ENCODE peak calls at places on chromosomes 5 and 9, in ten cellular contexts. K is GM12865; A is ascending aorta; H is brain microvascular endothelial cell; B is tibial artery; W is CD4-positive, alpha-beta T cell; F is H1; R is A549; E is HFFc6; D is Calu3. X is an unnamed sample.

GRCh38 chr5:10593531-10594181 is 29.8 kb downstream of the ANKRD33B start:
- DNase-seq in K (no peak), A (no peak), H (no peak), B (no peak), W (no peak), F (no peak), R (no peak), E (no peak), D (no peak), X (no peak)

GRCh38 chr9:29830815-29831214 is 2257.5 kb upstream of the C9orf72 start:
- DNase-seq in K (no peak), A (no peak), H (peak), B (no peak), W (no peak), F (no peak), R (peak), E (peak), D (peak), X (peak)

GRCh38 chr9:137255448-137256114 is 454 bp downstream of the NELFB start:
- DNase-seq in K (peak), A (no peak), H (no peak), B (no peak), W (no peak), F (no peak), R (peak), E (no peak), D (peak), X (no peak)

GRCh38 chr5:80187274-80187673 is 68.6 kb downstream of the SERINC5 start:
- DNase-seq in K (no peak), A (no peak), H (no peak), B (no peak), W (no peak), F (no peak), R (no peak), E (no peak), D (no peak), X (no peak)

GRCh38 chr5:88140396-88140862 is 128.2 kb downstream of the TMEM161B start:
- DNase-seq in K (no peak), A (no peak), H (no peak), B (no peak), W (no peak), F (peak), R (no peak), E (no peak), D (peak), X (no peak)

GRCh38 chr9:90893706-90894105 is 92.1 kb downstream of the SYK start:
- DNase-seq in K (no peak), A (no peak), H (no peak), B (no peak), W (no peak), F (no peak), R (no peak), E (no peak), D (no peak), X (no peak)

GRCh38 chr5:53087596-53087995 is 22.0 kb downstream of the MOCS2 start:
- DNase-seq in K (no peak), A (no peak), H (no peak), B (no peak), W (no peak), F (no peak), R (no peak), E (no peak), D (no peak), X (no peak)

GRCh38 chr9:93587651-93588347 is 11.4 kb downstream of the PHF2 start:
- DNase-seq in K (no peak), A (no peak), H (no peak), B (no peak), W (no peak), F (no peak), R (no peak), E (no peak), D (no peak), X (no peak)

GRCh38 chr9:15834541-15834940 is 281.7 kb downstream of the CCDC171 start:
- DNase-seq in K (no peak), A (no peak), H (peak), B (no peak), W (no peak), F (no peak), R (no peak), E (no peak), D (no peak), X (peak)

GRCh38 chr9:132770775-132771310 is 100.6 kb downstream of the GTF3C4 start:
- DNase-seq in K (peak), A (no peak), H (no peak), B (no peak), W (no peak), F (no peak), R (no peak), E (no peak), D (no peak), X (no peak)

DNA sequence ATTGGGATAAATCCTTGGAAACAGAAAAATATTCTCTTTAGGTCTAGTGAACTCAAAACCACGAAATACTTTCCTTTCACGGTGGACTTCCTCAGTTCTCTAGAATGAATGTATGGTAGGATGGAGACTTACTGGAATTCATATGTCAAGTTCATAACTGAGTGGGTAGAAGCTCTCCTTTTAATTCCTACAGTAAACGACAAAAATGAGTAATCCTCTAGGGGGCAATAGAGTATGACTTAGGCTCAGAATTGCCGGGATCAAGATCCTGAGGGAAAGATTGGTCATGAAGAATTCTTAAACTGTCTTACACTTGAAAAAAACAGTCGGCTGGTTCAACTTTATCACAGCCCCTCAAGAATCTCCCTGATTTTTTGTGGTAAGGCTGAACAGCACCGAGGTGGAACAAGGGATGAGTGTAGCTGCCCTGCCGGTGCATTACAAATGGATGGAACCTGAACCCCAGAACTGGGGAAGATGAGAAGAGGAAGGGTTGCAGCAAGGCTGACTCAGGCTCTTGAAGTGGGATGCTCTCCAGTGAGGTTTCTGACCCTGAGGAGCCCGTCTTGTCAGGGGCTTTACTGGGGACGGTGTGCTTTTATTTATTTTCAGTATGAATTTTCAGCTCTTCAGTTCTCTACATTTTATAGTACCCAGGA is 14.0 kb upstream of the LOX start:
- DNase-seq in K (no peak), A (no peak), H (peak), B (no peak), W (no peak), F (no peak), R (peak), E (peak), D (no peak), X (peak)
- TF ChIP-seq CTCF in K (peak), A (peak), H (peak), B (peak), W (no peak), F (peak), R (peak), E (peak), D (peak), X (peak)

GRCh38 chr5:147558826-147559225 is 49.0 kb upstream of the DPYSL3 start:
- DNase-seq in K (peak), A (no peak), H (peak), B (peak), W (no peak), F (no peak), R (peak), E (peak), D (peak), X (peak)
- TF ChIP-seq CTCF in K (peak), A (peak), H (peak), B (peak), W (no peak), F (peak), R (peak), E (peak), D (peak), X (peak)

DNA sequence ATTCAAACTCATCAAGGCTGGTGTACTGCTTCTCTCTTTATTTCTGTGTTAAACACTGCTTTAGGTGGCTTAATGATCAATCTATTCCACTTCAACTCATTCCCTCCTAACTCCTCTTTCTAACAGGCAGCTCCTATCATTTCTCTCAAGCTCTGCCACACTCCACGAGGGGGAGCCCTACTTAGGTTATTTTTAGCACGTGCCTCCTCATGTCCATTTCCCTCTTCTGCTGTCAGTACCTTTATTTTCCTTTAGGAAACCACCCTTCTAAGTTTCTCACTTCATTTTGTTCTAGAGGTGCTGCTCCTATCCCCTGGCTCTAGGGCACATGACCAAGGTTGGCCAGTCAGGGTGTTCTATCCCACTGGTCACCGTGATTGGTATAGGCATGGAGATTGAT is 6.7 kb upstream of the BRINP1 start:
- DNase-seq in K (peak), A (no peak), H (no peak), B (no peak), W (no peak), F (no peak), R (peak), E (peak), D (no peak), X (no peak)
- TF ChIP-seq CTCF in K (peak), A (no peak), H (peak), B (no peak), W (no peak), F (peak), R (peak), E (peak), D (no peak), X (peak)

DNA sequence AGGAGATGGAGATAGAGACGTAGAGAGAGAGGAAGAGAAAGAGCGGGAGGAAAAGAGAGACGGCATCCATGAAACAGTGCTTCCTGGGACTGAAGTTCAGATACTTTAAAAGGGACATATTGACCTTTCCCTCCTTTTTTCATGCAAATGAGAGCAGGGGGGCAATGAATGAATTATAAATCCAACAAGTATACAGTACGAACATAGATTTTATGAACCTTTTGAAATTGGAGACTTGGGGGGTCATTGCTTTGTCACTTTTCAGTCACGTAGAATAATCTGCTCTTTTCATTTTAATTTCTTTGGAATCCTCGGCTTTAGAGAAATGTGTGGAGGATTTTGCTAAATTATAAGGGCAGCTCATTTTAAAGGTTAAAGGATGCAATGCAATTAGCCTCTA is 364.2 kb downstream of the MAT2B start:
- DNase-seq in K (no peak), A (no peak), H (no peak), B (no peak), W (no peak), F (no peak), R (no peak), E (no peak), D (no peak), X (no peak)
- TF ChIP-seq CTCF in K (no peak), A (no peak), H (no peak), B (no peak), W (no peak), F (no peak), R (no peak), E (no peak), D (no peak), X (no peak)

X was measured in astrocyte of the cerebellum.